ENCODE peak calls at places on chromosomes 6 and 20, in nine cellular contexts. One of them, this sample, is unnamed.

GRCh38 chr6:72676995-72677394 is 55.1 kb downstream of the KCNQ5 start:
- DNase-seq in ascending aorta: no peak
- DNase-seq in IMR-90: no peak
- DNase-seq in heart left ventricle: no peak
- DNase-seq in mesendoderm: no peak
- DNase-seq in heart right ventricle: no peak
- DNase-seq in cardiac muscle cell: no peak
- DNase-seq in Peyer's patch: no peak
- DNase-seq in stomach: no peak
- DNase-seq in this sample: no peak

GRCh38 chr6:139027620-139028182 is 844 bp upstream of the ABRACL start:
- DNase-seq in ascending aorta: no peak
- DNase-seq in heart left ventricle: no peak
- DNase-seq in cardiac muscle cell: no peak
- DNase-seq in mesendoderm: peak; percentile 89
- DNase-seq in IMR-90: peak; percentile 63
- DNase-seq in Peyer's patch: peak; percentile 31
- DNase-seq in heart right ventricle: no peak
- DNase-seq in stomach: peak; percentile 41
- DNase-seq in this sample: no peak

GRCh38 chr6:165110871-165111270 is 198.5 kb downstream of the C6orf118 start:
- DNase-seq in heart left ventricle: no peak
- DNase-seq in mesendoderm: no peak
- DNase-seq in stomach: no peak
- DNase-seq in ascending aorta: no peak
- DNase-seq in heart right ventricle: no peak
- DNase-seq in cardiac muscle cell: no peak
- DNase-seq in IMR-90: no peak
- DNase-seq in Peyer's patch: no peak
- DNase-seq in this sample: no peak

GRCh38 chr6:122580731-122581130 is 29.5 kb upstream of the PKIB start:
- DNase-seq in stomach: no peak
- DNase-seq in ascending aorta: no peak
- DNase-seq in Peyer's patch: no peak
- DNase-seq in mesendoderm: peak; percentile 27
- DNase-seq in heart left ventricle: no peak
- DNase-seq in heart right ventricle: no peak
- DNase-seq in cardiac muscle cell: no peak
- DNase-seq in IMR-90: no peak
- DNase-seq in this sample: no peak

GRCh38 chr20:41446471-41446870 is 79.9 kb upstream of the EMILIN3 start:
- DNase-seq in Peyer's patch: no peak
- DNase-seq in cardiac muscle cell: no peak
- DNase-seq in IMR-90: no peak
- DNase-seq in heart left ventricle: no peak
- DNase-seq in mesendoderm: no peak
- DNase-seq in heart right ventricle: no peak
- DNase-seq in ascending aorta: no peak
- DNase-seq in stomach: no peak
- DNase-seq in this sample: no peak

GRCh38 chr20:48898210-48898609 is 23.3 kb upstream of the ARFGEF2 start:
- DNase-seq in heart left ventricle: no peak
- DNase-seq in heart right ventricle: no peak
- DNase-seq in mesendoderm: no peak
- DNase-seq in IMR-90: peak; percentile 67
- DNase-seq in cardiac muscle cell: no peak
- DNase-seq in stomach: no peak
- DNase-seq in Peyer's patch: no peak
- DNase-seq in ascending aorta: no peak
- DNase-seq in this sample: no peak

GRCh38 chr6:111177131-111177530 is 89.8 kb downstream of the SLC16A10 start:
- DNase-seq in heart right ventricle: no peak
- DNase-seq in IMR-90: no peak
- DNase-seq in heart left ventricle: no peak
- DNase-seq in Peyer's patch: no peak
- DNase-seq in stomach: no peak
- DNase-seq in mesendoderm: no peak
- DNase-seq in cardiac muscle cell: no peak
- DNase-seq in ascending aorta: no peak
- DNase-seq in this sample: no peak

GRCh38 chr6:130575971-130576370 is 210.2 kb downstream of the TMEM200A start:
- DNase-seq in Peyer's patch: peak; percentile 40
- DNase-seq in stomach: no peak
- DNase-seq in mesendoderm: no peak
- DNase-seq in ascending aorta: no peak
- DNase-seq in cardiac muscle cell: no peak
- DNase-seq in heart right ventricle: no peak
- DNase-seq in IMR-90: no peak
- DNase-seq in heart left ventricle: no peak
- DNase-seq in this sample: no peak

GRCh38 chr6:36692220-36692619 is 5.4 kb upstream of the RAB44 start:
- DNase-seq in cardiac muscle cell: no peak
- DNase-seq in Peyer's patch: peak; percentile 84
- DNase-seq in heart left ventricle: no peak
- DNase-seq in IMR-90: no peak
- DNase-seq in heart right ventricle: no peak
- DNase-seq in stomach: peak; percentile 26
- DNase-seq in mesendoderm: no peak
- DNase-seq in ascending aorta: no peak
- DNase-seq in this sample: no peak

GRCh38 chr20:4263011-4263410 is 247.7 kb upstream of the RNF24 start:
- DNase-seq in IMR-90: no peak
- DNase-seq in mesendoderm: no peak
- DNase-seq in heart right ventricle: no peak
- DNase-seq in ascending aorta: no peak
- DNase-seq in stomach: no peak
- DNase-seq in Peyer's patch: no peak
- DNase-seq in heart left ventricle: no peak
- DNase-seq in cardiac muscle cell: no peak
- DNase-seq in this sample: no peak

GRCh38 chr6:75493400-75494064 is at the start of gene FILIP1:
- DNase-seq in mesendoderm: peak; percentile 31
- DNase-seq in heart left ventricle: peak; percentile 85
- DNase-seq in IMR-90: peak; percentile 56
- DNase-seq in ascending aorta: peak; percentile 43
- DNase-seq in cardiac muscle cell: peak; percentile 97
- DNase-seq in Peyer's patch: no peak
- DNase-seq in heart right ventricle: no peak
- DNase-seq in stomach: no peak
- DNase-seq in this sample: peak; percentile 80

GRCh38 chr6:118542184-118542952 is 5.7 kb upstream of the PLN start:
- DNase-seq in heart left ventricle: no peak
- DNase-seq in heart right ventricle: no peak
- DNase-seq in Peyer's patch: no peak
- DNase-seq in ascending aorta: no peak
- DNase-seq in IMR-90: peak; percentile 85
- DNase-seq in stomach: no peak
- DNase-seq in mesendoderm: no peak
- DNase-seq in cardiac muscle cell: no peak
- DNase-seq in this sample: no peak

GRCh38 chr20:36988494-36988966 is 37.0 kb upstream of the SAMHD1 start:
- DNase-seq in heart right ventricle: no peak
- DNase-seq in IMR-90: peak; percentile 58
- DNase-seq in Peyer's patch: no peak
- DNase-seq in mesendoderm: no peak
- DNase-seq in ascending aorta: no peak
- DNase-seq in cardiac muscle cell: no peak
- DNase-seq in heart left ventricle: no peak
- DNase-seq in stomach: no peak
- DNase-seq in this sample: no peak

GRCh38 chr6:2876210-2877056 is 26.7 kb downstream of the SERPINB9 start:
- DNase-seq in heart left ventricle: peak; percentile 76
- DNase-seq in cardiac muscle cell: peak; percentile 54
- DNase-seq in stomach: peak; percentile 57
- DNase-seq in mesendoderm: peak; percentile 91
- DNase-seq in ascending aorta: no peak
- DNase-seq in IMR-90: peak; percentile 81
- DNase-seq in Peyer's patch: peak; percentile 60
- DNase-seq in heart right ventricle: peak; percentile 74
- DNase-seq in this sample: peak; percentile 63

GRCh38 chr20:309841-310644 is 12.7 kb downstream of the ZCCHC3 start:
- DNase-seq in ascending aorta: peak; percentile 97
- DNase-seq in stomach: peak; percentile 90
- DNase-seq in heart left ventricle: peak; percentile 99
- DNase-seq in heart right ventricle: peak; percentile 96
- DNase-seq in IMR-90: peak; percentile 99
- DNase-seq in Peyer's patch: peak; percentile 92
- DNase-seq in cardiac muscle cell: peak; percentile 100
- DNase-seq in mesendoderm: peak; percentile 100
- DNase-seq in this sample: peak; percentile 100

GRCh38 chr20:309306-309840 is 12.0 kb downstream of the ZCCHC3 start:
- DNase-seq in ascending aorta: no peak
- DNase-seq in mesendoderm: no peak
- DNase-seq in heart left ventricle: no peak
- DNase-seq in heart right ventricle: no peak
- DNase-seq in stomach: no peak
- DNase-seq in cardiac muscle cell: peak; percentile 27
- DNase-seq in IMR-90: peak; percentile 29
- DNase-seq in Peyer's patch: no peak
- DNase-seq in this sample: no peak

GRCh38 chr20:312067-312466 is 13.3 kb upstream of the SOX12 start:
- DNase-seq in heart left ventricle: no peak
- DNase-seq in stomach: no peak
- DNase-seq in cardiac muscle cell: no peak
- DNase-seq in ascending aorta: no peak
- DNase-seq in heart right ventricle: no peak
- DNase-seq in IMR-90: no peak
- DNase-seq in mesendoderm: no peak
- DNase-seq in Peyer's patch: no peak
- DNase-seq in this sample: no peak

GRCh38 chr20:311603-312002 is 13.7 kb upstream of the SOX12 start:
- DNase-seq in ascending aorta: no peak
- DNase-seq in IMR-90: no peak
- DNase-seq in heart right ventricle: no peak
- DNase-seq in heart left ventricle: no peak
- DNase-seq in cardiac muscle cell: no peak
- DNase-seq in Peyer's patch: no peak
- DNase-seq in stomach: no peak
- DNase-seq in mesendoderm: no peak
- DNase-seq in this sample: no peak

GRCh38 chr20:310645-311044 is 13.3 kb downstream of the ZCCHC3 start:
- DNase-seq in ascending aorta: no peak
- DNase-seq in stomach: no peak
- DNase-seq in IMR-90: no peak
- DNase-seq in heart left ventricle: no peak
- DNase-seq in mesendoderm: no peak
- DNase-seq in heart right ventricle: no peak
- DNase-seq in cardiac muscle cell: no peak
- DNase-seq in Peyer's patch: no peak
- DNase-seq in this sample: no peak
- H3K4me3 ChIP-seq in ascending aorta: peak overlapping the region; percentile 66
- H3K4me3 ChIP-seq in stomach: peak overlapping the region; percentile 44
- H3K4me3 ChIP-seq in IMR-90: no peak overlapping the region
- H3K4me3 ChIP-seq in heart left ventricle: peak overlapping the region; percentile 56
- H3K4me3 ChIP-seq in mesendoderm: no peak overlapping the region
- H3K4me3 ChIP-seq in heart right ventricle: peak overlapping the region; percentile 64
- H3K4me3 ChIP-seq in cardiac muscle cell: peak overlapping the region; percentile 14
- H3K4me3 ChIP-seq in Peyer's patch: peak overlapping the region; percentile 28
- H3K4me3 ChIP-seq in this sample: peak overlapping the region; percentile 65

DNA sequence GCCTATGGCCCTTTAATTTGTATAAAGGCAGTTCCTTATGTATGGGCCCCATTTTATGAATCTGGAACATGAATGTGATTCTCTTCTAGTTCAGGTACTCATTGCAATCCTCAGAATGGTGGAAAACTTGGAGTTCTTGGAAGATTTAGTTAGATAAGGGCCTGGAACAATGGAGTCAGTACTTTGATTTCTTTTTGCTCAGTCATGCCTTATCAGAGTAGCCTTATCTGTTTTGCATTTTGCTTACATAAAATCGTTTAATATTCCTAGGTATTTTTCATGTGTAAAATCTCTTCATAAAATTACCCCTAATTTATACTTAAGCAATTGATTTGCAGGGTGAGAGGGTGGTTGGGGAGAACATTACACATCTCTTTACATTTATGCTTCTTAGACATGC is 160.6 kb downstream of the JARID2 start:
- DNase-seq in IMR-90: no peak
- DNase-seq in heart left ventricle: no peak
- DNase-seq in stomach: no peak
- DNase-seq in mesendoderm: no peak
- DNase-seq in Peyer's patch: no peak
- DNase-seq in cardiac muscle cell: no peak
- DNase-seq in heart right ventricle: no peak
- DNase-seq in ascending aorta: no peak
- DNase-seq in this sample: no peak
- H3K4me1 ChIP-seq in IMR-90: peaks cover 6% of the 10 kb centered on the region
- H3K4me1 ChIP-seq in heart left ventricle: peaks cover 48% of the 10 kb centered on the region
- H3K4me1 ChIP-seq in stomach: peaks cover 67% of the 10 kb centered on the region
- H3K4me1 ChIP-seq in mesendoderm: peaks cover 38% of the 10 kb centered on the region
- H3K4me1 ChIP-seq in Peyer's patch: peaks cover 17% of the 10 kb centered on the region
- H3K4me1 ChIP-seq in cardiac muscle cell: peaks cover 42% of the 10 kb centered on the region
- H3K4me1 ChIP-seq in heart right ventricle: peaks cover 66% of the 10 kb centered on the region
- H3K4me1 ChIP-seq in ascending aorta: peaks cover 2% of the 10 kb centered on the region
- H3K4me1 ChIP-seq in this sample: no peaks in the 10 kb centered on the region

DNA sequence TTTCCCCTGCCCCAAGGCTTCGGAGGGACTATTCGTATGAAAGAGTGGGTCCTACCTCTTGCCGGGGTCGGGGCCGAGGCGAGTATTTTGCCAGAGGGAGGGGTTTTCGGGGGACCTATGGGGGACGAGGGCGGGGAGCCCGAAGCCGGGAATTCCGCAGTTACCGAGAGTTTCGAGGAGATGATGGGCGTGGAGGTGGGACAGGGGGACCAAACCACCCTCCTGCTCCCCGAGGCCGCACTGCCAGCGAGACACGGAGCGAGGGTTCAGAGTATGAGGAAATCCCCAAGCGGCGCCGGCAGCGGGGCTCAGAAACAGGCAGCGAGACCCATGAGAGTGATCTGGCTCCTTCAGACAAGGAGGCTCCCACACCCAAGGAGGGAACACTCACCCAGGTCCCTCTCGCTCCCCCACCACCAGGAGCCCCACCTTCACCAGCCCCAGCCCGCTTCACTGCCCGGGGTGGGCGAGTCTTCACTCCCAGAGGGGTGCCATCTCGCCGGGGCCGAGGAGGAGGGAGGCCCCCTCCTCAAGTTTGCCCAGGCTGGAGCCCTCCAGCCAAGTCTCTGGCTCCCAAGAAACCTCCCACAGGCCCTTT is 11.3 kb downstream of the PRRC2A start:
- DNase-seq in mesendoderm: no peak
- DNase-seq in Peyer's patch: no peak
- DNase-seq in stomach: no peak
- DNase-seq in heart right ventricle: no peak
- DNase-seq in heart left ventricle: no peak
- DNase-seq in IMR-90: no peak
- DNase-seq in cardiac muscle cell: no peak
- DNase-seq in ascending aorta: no peak
- DNase-seq in this sample: no peak
- H3K36me3 ChIP-seq in mesendoderm: peaks cover 62% of the 10 kb centered on the region
- H3K36me3 ChIP-seq in Peyer's patch: no peaks in the 10 kb centered on the region
- H3K36me3 ChIP-seq in stomach: peaks cover 100% of the 10 kb centered on the region
- H3K36me3 ChIP-seq in heart right ventricle: peaks cover 88% of the 10 kb centered on the region
- H3K36me3 ChIP-seq in heart left ventricle: peaks cover 100% of the 10 kb centered on the region
- H3K36me3 ChIP-seq in IMR-90: peaks cover 93% of the 10 kb centered on the region
- H3K36me3 ChIP-seq in cardiac muscle cell: peaks cover 91% of the 10 kb centered on the region
- H3K36me3 ChIP-seq in ascending aorta: peaks cover 100% of the 10 kb centered on the region
- H3K36me3 ChIP-seq in this sample: peaks cover 100% of the 10 kb centered on the region

DNA sequence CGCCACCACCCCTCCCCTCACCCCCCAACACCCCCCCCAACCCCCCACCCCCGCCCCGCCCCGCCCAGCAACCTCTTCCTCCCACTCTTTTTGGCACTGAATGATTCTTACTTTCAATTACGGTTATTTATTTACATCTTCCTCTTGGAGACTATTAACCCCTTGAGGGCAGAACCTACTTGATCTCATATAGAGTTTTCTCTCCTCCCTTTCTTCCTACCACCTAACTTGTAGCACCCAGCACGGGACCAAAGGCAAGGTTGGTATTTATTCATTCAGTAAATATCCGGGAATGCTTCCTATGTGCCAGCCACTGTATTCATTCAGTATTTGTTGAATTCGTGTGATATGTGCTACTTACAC is 1.2 kb upstream of the CNKSR3 start:
- DNase-seq in stomach: no peak
- DNase-seq in heart left ventricle: no peak
- DNase-seq in Peyer's patch: no peak
- DNase-seq in mesendoderm: no peak
- DNase-seq in ascending aorta: no peak
- DNase-seq in cardiac muscle cell: no peak
- DNase-seq in heart right ventricle: no peak
- DNase-seq in IMR-90: no peak
- DNase-seq in this sample: no peak
- H3K4me3 ChIP-seq in stomach: peak overlapping the region; percentile 82
- H3K4me3 ChIP-seq in heart left ventricle: no peak overlapping the region
- H3K4me3 ChIP-seq in Peyer's patch: no peak overlapping the region
- H3K4me3 ChIP-seq in mesendoderm: no peak overlapping the region
- H3K4me3 ChIP-seq in ascending aorta: peak overlapping the region; percentile 67
- H3K4me3 ChIP-seq in cardiac muscle cell: no peak overlapping the region
- H3K4me3 ChIP-seq in heart right ventricle: no peak overlapping the region
- H3K4me3 ChIP-seq in IMR-90: no peak overlapping the region
- H3K4me3 ChIP-seq in this sample: peak overlapping the region; percentile 79